ENCODE peak calls at places on chromosomes 4 and X, in six cellular contexts. U, L, Z, K, T and G are unnamed samples.

GRCh38 chr4:85420831-85421230 is 54.1 kb upstream of the ARHGAP24 start:
- DNase-seq in U (no peak), L (no peak), Z (no peak), K (no peak), T (no peak), G (no peak)

GRCh38 chrX:43813898-43814297 is 68.4 kb downstream of the MAOB start:
- DNase-seq in U (peak), L (no peak), Z (no peak), K (no peak), T (no peak), G (no peak)

GRCh38 chrX:114267127-114267526 is 316.8 kb upstream of the HTR2C start:
- DNase-seq in U (no peak), L (no peak), Z (no peak), K (no peak), T (no peak), G (no peak)

GRCh38 chr4:29581469-29581868 is 1138.7 kb upstream of the PCDH7 start:
- DNase-seq in U (peak), L (no peak), Z (no peak), K (no peak), T (no peak), G (peak)

GRCh38 chr4:78669453-78669852 is 106.7 kb upstream of the BMP2K start:
- DNase-seq in U (no peak), L (no peak), Z (no peak), K (no peak), T (no peak), G (no peak)

GRCh38 chr4:87053802-87054767 is 119.3 kb downstream of the AFF1 start:
- DNase-seq in U (no peak), L (no peak), Z (no peak), K (no peak), T (no peak), G (no peak)

GRCh38 chr4:81335221-81335912 is 120.3 kb upstream of the PRKG2 start:
- DNase-seq in U (no peak), L (no peak), Z (no peak), K (no peak), T (no peak), G (no peak)

GRCh38 chr4:8586671-8587468 is 5.7 kb upstream of the CPZ start:
- DNase-seq in U (no peak), L (no peak), Z (no peak), K (no peak), T (no peak), G (peak)

GRCh38 chr4:29900336-29900735 is 819.8 kb upstream of the PCDH7 start:
- DNase-seq in U (no peak), L (no peak), Z (no peak), K (no peak), T (no peak), G (no peak)

GRCh38 chrX:146127617-146128016 is 310.0 kb downstream of the SLITRK2 start:
- DNase-seq in U (no peak), L (no peak), Z (no peak), K (no peak), T (no peak), G (no peak)

GRCh38 chr4:182642831-182643230 is 274.4 kb downstream of the DCTD start:
- DNase-seq in U (peak), L (no peak), Z (no peak), K (peak), T (no peak), G (no peak)

GRCh38 chr4:1870328-1870577 is 940 bp upstream of the NSD2 start:
- DNase-seq in U (peak), L (no peak), Z (peak), K (peak), T (peak), G (peak)

GRCh38 chrX:108464604-108465003 is 25.0 kb downstream of the COL4A5 start:
- DNase-seq in U (peak), L (no peak), Z (no peak), K (peak), T (no peak), G (no peak)

GRCh38 chrX:119583431-119584059 is 9.2 kb downstream of the UBE2A start:
- DNase-seq in U (no peak), L (no peak), Z (no peak), K (no peak), T (no peak), G (no peak)

GRCh38 chrX:120111611-120112010 is 4.1 kb downstream of the RHOXF1 start:
- DNase-seq in U (no peak), L (no peak), Z (no peak), K (no peak), T (no peak), G (no peak)

GRCh38 chr4:57199267-57199666 is 89.1 kb upstream of the IGFBP7 start:
- DNase-seq in U (no peak), L (no peak), Z (no peak), K (no peak), T (no peak), G (no peak)

GRCh38 chr4:80189581-80189955 is 7.7 kb upstream of the PRDM8 start:
- DNase-seq in U (no peak), L (no peak), Z (no peak), K (no peak), T (no peak), G (no peak)

GRCh38 chr4:140152760-140153418 is 1.1 kb downstream of the MAML3 start:
- DNase-seq in U (peak), L (no peak), Z (peak), K (peak), T (peak), G (peak)

GRCh38 chrX:69323786-69324720 is 158.8 kb upstream of the PJA1 start:
- DNase-seq in U (no peak), L (no peak), Z (peak), K (no peak), T (no peak), G (no peak)

GRCh38 chr4:186557486-186557885 is 2.1 kb upstream of the MTNR1A start:
- DNase-seq in U (peak), L (no peak), Z (no peak), K (peak), T (no peak), G (no peak)
- TF ChIP-seq CTCF in U (no peak), L (no peak), Z (no peak), K (no peak), T (no peak), G (no peak)

DNA sequence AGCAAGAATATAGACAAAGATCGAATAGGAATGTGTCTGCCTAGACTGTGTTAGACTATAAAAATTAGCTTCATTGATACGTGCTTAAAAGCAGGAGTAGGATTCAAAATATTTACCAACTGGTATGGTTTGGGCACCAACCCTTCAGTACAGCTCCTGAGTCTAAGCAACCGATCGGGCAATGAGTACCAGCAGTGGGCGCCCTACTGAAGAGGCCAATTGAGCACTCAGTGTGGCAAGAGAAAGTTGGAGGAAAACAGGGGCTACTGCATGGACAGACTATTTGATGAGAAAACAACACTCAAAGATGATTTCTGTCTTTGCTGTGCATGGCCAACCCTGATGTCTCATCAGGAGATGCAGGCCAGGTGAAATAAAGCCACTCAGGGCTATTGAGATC is 176.0 kb upstream of the NWD2 start:
- DNase-seq in U (no peak), L (no peak), Z (no peak), K (no peak), T (no peak), G (no peak)
- TF ChIP-seq CTCF in U (no peak), L (no peak), Z (peak), K (no peak), T (no peak), G (no peak)

GRCh38 chr4:161320377-161320776 is 843.4 kb downstream of the FSTL5 start:
- DNase-seq in U (peak), L (no peak), Z (peak), K (no peak), T (no peak), G (no peak)
- TF ChIP-seq CTCF in U (no peak), L (no peak), Z (peak), K (peak), T (no peak), G (no peak)

GRCh38 chr4:24033626-24034025 is 143.8 kb upstream of the PPARGC1A start:
- DNase-seq in U (peak), L (no peak), Z (no peak), K (no peak), T (no peak), G (no peak)

GRCh38 chr4:24032371-24032989 is 142.6 kb upstream of the PPARGC1A start:
- DNase-seq in U (no peak), L (no peak), Z (no peak), K (no peak), T (no peak), G (no peak)
- TF ChIP-seq CTCF in U (no peak), L (peak), Z (no peak), K (peak), T (no peak), G (no peak)